ENCODE peak calls at places on chromosomes 2 and 18, in four cellular contexts. One of them, this sample, is unnamed.

GRCh38 chr2:12931211-12931844 is 214.6 kb downstream of the TRIB2 start:
- DNase-seq in T-helper 2 cell: no peak
- DNase-seq in cardiac fibroblast: peak
- DNase-seq in effector memory CD8-positive, alpha-beta T cell: no peak
- DNase-seq in this sample: peak

GRCh38 chr2:65331361-65331760 is 101.0 kb downstream of the SPRED2 start:
- DNase-seq in T-helper 2 cell: no peak
- DNase-seq in effector memory CD8-positive, alpha-beta T cell: no peak
- DNase-seq in cardiac fibroblast: peak
- DNase-seq in this sample: no peak

GRCh38 chr2:65281626-65282351 is 54.2 kb downstream of the ACTR2 start:
- DNase-seq in effector memory CD8-positive, alpha-beta T cell: no peak
- DNase-seq in T-helper 2 cell: no peak
- DNase-seq in cardiac fibroblast: peak
- DNase-seq in this sample: peak

GRCh38 chr18:63646916-63647315 is 2.9 kb upstream of the SERPINB4 start:
- DNase-seq in T-helper 2 cell: no peak
- DNase-seq in effector memory CD8-positive, alpha-beta T cell: no peak
- DNase-seq in cardiac fibroblast: peak
- DNase-seq in this sample: peak

GRCh38 chr2:225113356-225114015 is 71.2 kb upstream of the DOCK10 start:
- DNase-seq in effector memory CD8-positive, alpha-beta T cell: no peak
- DNase-seq in cardiac fibroblast: no peak
- DNase-seq in T-helper 2 cell: no peak
- DNase-seq in this sample: no peak

GRCh38 chr2:8312861-8313768 is 368.7 kb upstream of the ID2 start:
- DNase-seq in cardiac fibroblast: no peak
- DNase-seq in effector memory CD8-positive, alpha-beta T cell: no peak
- DNase-seq in T-helper 2 cell: no peak
- DNase-seq in this sample: peak

GRCh38 chr18:52499646-52500045 is 159.6 kb downstream of the DCC start:
- DNase-seq in effector memory CD8-positive, alpha-beta T cell: no peak
- DNase-seq in T-helper 2 cell: no peak
- DNase-seq in cardiac fibroblast: no peak
- DNase-seq in this sample: peak

GRCh38 chr2:219452361-219453317 is 18.0 kb downstream of the SPEG start:
- DNase-seq in effector memory CD8-positive, alpha-beta T cell: no peak
- DNase-seq in T-helper 2 cell: no peak
- DNase-seq in cardiac fibroblast: peak
- DNase-seq in this sample: peak

GRCh38 chr2:173962583-173963110 is 2.5 kb downstream of the SP3 start:
- DNase-seq in effector memory CD8-positive, alpha-beta T cell: no peak
- DNase-seq in T-helper 2 cell: no peak
- DNase-seq in cardiac fibroblast: no peak
- DNase-seq in this sample: no peak

GRCh38 chr2:45675130-45675812 is 23.8 kb downstream of the PRKCE start:
- DNase-seq in effector memory CD8-positive, alpha-beta T cell: no peak
- DNase-seq in T-helper 2 cell: no peak
- DNase-seq in cardiac fibroblast: peak
- DNase-seq in this sample: peak

GRCh38 chr2:215784371-215784783 is 229.0 kb downstream of the MREG start:
- DNase-seq in T-helper 2 cell: no peak
- DNase-seq in cardiac fibroblast: peak
- DNase-seq in effector memory CD8-positive, alpha-beta T cell: no peak
- DNase-seq in this sample: peak

This sample was measured in fibroblast of mammary gland.